ENCODE peak calls at places on chromosomes 5 and 9, in four cellular contexts. O is mesothelial cell of epicardium, F is breast epithelium, K is T-helper 2 cell. V is an unnamed sample.

GRCh38 chr5:150377964-150378694 is 20.6 kb downstream of the TCOF1 start:
- DNase-seq in O (no peak), F (no peak), K (no peak), V (no peak)

GRCh38 chr9:99039388-99040182 is 65.3 kb upstream of the TGFBR1 start:
- DNase-seq in O (no peak), F (no peak), K (no peak), V (no peak)

GRCh38 chr5:150066901-150067396 is 19.4 kb downstream of the CSF1R start:
- DNase-seq in O (no peak), F (no peak), K (no peak), V (no peak)

GRCh38 chr5:33238826-33239670 is 201.7 kb upstream of the TARS1 start:
- DNase-seq in O (no peak), F (no peak), K (no peak), V (no peak)

GRCh38 chr5:75167345-75167744 is 69.3 kb downstream of the ANKRD31 start:
- DNase-seq in O (no peak), F (no peak), K (no peak), V (no peak)

GRCh38 chr9:16461231-16461840 is 409.1 kb downstream of the BNC2 start:
- DNase-seq in O (no peak), F (no peak), K (no peak), V (no peak)

GRCh38 chr5:126694403-126694802 is 82.5 kb upstream of the LMNB1 start:
- DNase-seq in O (no peak), F (no peak), K (no peak), V (no peak)

GRCh38 chr5:96080557-96080956 is 118.9 kb upstream of the ELL2 start:
- DNase-seq in O (no peak), F (no peak), K (no peak), V (no peak)

GRCh38 chr5:65624025-65624569 is at the start of gene TRIM23:
- DNase-seq in O (peak), F (peak), K (peak), V (peak)

GRCh38 chr5:98214240-98215051 is 559.0 kb upstream of the RGMB start:
- DNase-seq in O (no peak), F (no peak), K (no peak), V (no peak)

GRCh38 chr5:136057401-136057951 is 28.7 kb downstream of the TGFBI start:
- DNase-seq in O (no peak), F (no peak), K (no peak), V (no peak)

GRCh38 chr9:36590246-36590645 is 17.6 kb downstream of the MELK start:
- DNase-seq in O (no peak), F (no peak), K (no peak), V (no peak)

GRCh38 chr5:67156976-67157583 is 39.5 kb downstream of the CD180 start:
- DNase-seq in O (no peak), F (no peak), K (no peak), V (peak)

GRCh38 chr5:139543423-139543991 is 17.6 kb upstream of the UBE2D2 start:
- DNase-seq in O (no peak), F (no peak), K (no peak), V (peak)

GRCh38 chr5:39691136-39691535 is 266.4 kb upstream of the DAB2 start:
- DNase-seq in O (no peak), F (no peak), K (no peak), V (no peak)